ENCODE peak calls at places on chromosomes 6 and 20, in eight cellular contexts. Y is body of pancreas, B is tibial nerve, T is endothelial cell of umbilical vein, W is thyroid gland, C is esophagus muscularis mucosa, G is spleen, X is transverse colon. Z is an unnamed sample.

GRCh38 chr6:169131356-169131755 is 122.3 kb downstream of the THBS2 start:
- DNase-seq in X (no peak), G (no peak), T (no peak), C (no peak), W (peak; percentile 24), B (no peak), Y (no peak), Z (no peak)

GRCh38 chr6:103893082-103893481 is 966.6 kb downstream of the HACE1 start:
- DNase-seq in T (peak; percentile 50), C (no peak), Y (peak; percentile 14), G (no peak), W (no peak), B (no peak), X (no peak), Z (no peak)

GRCh38 chr20:420169-420620 is 12.1 kb downstream of the RBCK1 start:
- DNase-seq in G (no peak), Y (no peak), X (peak; percentile 57), B (no peak), W (no peak), C (no peak), T (no peak), Z (no peak)

GRCh38 chr20:44615876-44616603 is 33.7 kb downstream of the PKIG start:
- DNase-seq in B (no peak), W (peak; percentile 8), X (no peak), C (no peak), G (peak; percentile 54), T (no peak), Y (no peak), Z (no peak)

GRCh38 chr6:10441004-10441654 is 26.3 kb upstream of the TFAP2A start:
- DNase-seq in X (no peak), Y (no peak), W (no peak), C (no peak), B (no peak), T (no peak), G (no peak), Z (no peak)

GRCh38 chr6:30006170-30007131 is 54.6 kb upstream of the POLR1H start:
- DNase-seq in C (peak; percentile 91), X (peak; percentile 20), Y (peak; percentile 45), B (peak; percentile 23), G (peak; percentile 78), W (peak; percentile 53), T (no peak), Z (peak; percentile 85)

GRCh38 chr6:3162067-3162497 is 4.7 kb upstream of the TUBB2A start:
- DNase-seq in W (no peak), X (no peak), C (no peak), T (no peak), Y (peak; percentile 24), B (no peak), G (no peak), Z (no peak)

GRCh38 chr6:45880139-45880538 is 135.5 kb downstream of the CLIC5 start:
- DNase-seq in Y (peak; percentile 19), X (no peak), W (no peak), B (no peak), C (peak; percentile 89), T (no peak), G (no peak), Z (no peak)

GRCh38 chr6:12051861-12052368 is 39.8 kb downstream of the HIVEP1 start:
- DNase-seq in C (no peak), G (no peak), T (no peak), W (no peak), X (peak; percentile 40), B (no peak), Y (no peak), Z (no peak)

GRCh38 chr20:62707281-62707941 is 1.2 kb upstream of the NTSR1 start:
- DNase-seq in X (no peak), B (no peak), C (no peak), G (no peak), Y (no peak), T (no peak), W (no peak), Z (no peak)

GRCh38 chr6:159416891-159417540 is 247.8 kb downstream of the FNDC1 start:
- DNase-seq in C (no peak), W (no peak), B (no peak), G (no peak), X (no peak), Y (no peak), T (no peak), Z (no peak)
- H3K27me3 ChIP-seq in C (no peaks in the 10 kb centered on the region), W (no peaks in the 10 kb centered on the region), B (no peaks in the 10 kb centered on the region), G (no peaks in the 10 kb centered on the region), X (no peaks in the 10 kb centered on the region), Y (no peaks in the 10 kb centered on the region), T (no peaks in the 10 kb centered on the region), Z (peaks cover 2% of the 10 kb centered on the region)

DNA sequence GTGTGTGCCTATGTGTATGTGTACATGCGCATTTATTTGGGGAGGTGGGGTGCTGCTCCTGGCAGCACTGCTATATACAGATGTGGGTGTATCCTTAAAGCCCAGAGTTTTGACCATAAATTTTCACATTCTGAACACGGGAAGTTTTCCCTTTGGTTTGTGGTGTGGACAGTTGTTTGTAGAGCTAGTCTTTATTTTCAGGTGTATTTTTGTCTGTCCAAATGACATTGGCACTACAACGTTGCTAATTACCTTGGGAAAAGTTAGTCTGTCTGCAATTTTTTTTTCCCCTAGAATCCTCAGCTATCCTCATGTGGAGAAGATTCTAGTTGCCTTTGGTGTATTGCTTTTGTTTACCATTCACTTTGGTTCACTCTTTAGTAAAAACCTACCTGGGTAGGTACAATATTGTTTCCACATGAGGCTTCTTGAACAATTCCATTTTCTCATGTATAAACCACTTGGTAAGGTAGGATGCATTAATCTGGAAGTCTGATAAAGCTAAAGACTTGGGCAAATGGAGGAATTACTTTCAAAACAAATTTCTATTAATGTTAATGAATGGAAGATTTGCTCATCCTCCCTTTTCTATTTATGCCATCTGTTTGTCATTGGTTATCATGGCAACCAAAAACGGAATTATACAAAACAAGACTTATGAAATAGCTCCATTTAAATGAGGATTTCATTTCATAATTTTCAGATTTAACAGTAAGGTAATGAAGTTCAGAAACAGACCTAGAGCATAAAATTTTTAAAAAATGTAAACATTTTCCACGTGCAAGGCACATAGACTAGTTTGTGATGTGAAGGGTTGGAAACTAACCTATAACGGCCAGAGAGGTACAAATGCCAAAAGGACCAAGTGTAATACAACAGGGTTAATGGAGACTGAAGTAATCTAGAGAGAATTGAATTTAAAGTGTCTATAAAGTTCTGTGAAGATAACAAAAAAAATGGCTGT is 3.9 kb downstream of the CCN2 start:
- DNase-seq in X (no peak), Y (no peak), G (no peak), T (peak; percentile 93), B (no peak), C (no peak), W (no peak), Z (no peak)
- TF ChIP-seq POLR2A in X (peak; percentile 14), Y (peak; percentile 50), G (peak; percentile 5), T (peak; percentile 50), B (no peak), C (peak; percentile 20), W (no peak), Z (no peak)

GRCh38 chr20:56383334-56383733 is 8.7 kb downstream of the AURKA start:
- DNase-seq in G (no peak), C (peak; percentile 72), Y (no peak), X (no peak), W (no peak), T (no peak), B (no peak), Z (no peak)

GRCh38 chr20:56381501-56381900 is 10.5 kb downstream of the AURKA start:
- DNase-seq in X (no peak), Y (no peak), W (no peak), C (no peak), B (no peak), T (no peak), G (no peak), Z (no peak)

GRCh38 chr20:56386219-56386618 is 5.8 kb downstream of the AURKA start:
- DNase-seq in Y (peak; percentile 29), B (no peak), X (no peak), C (peak; percentile 75), G (no peak), T (no peak), W (no peak), Z (no peak)

GRCh38 chr20:56382696-56383095 is 9.3 kb downstream of the AURKA start:
- DNase-seq in B (no peak), G (no peak), Y (no peak), X (no peak), T (no peak), W (peak; percentile 7), C (peak; percentile 81), Z (no peak)

GRCh38 chr20:56385130-56385529 is 6.9 kb downstream of the AURKA start:
- DNase-seq in C (no peak), B (no peak), X (no peak), Y (no peak), G (no peak), W (no peak), T (no peak), Z (no peak)
- H3K27me3 ChIP-seq in C (no peaks in the 10 kb centered on the region), B (no peaks in the 10 kb centered on the region), X (no peaks in the 10 kb centered on the region), Y (no peaks in the 10 kb centered on the region), G (no peaks in the 10 kb centered on the region), W (no peaks in the 10 kb centered on the region), T (no peaks in the 10 kb centered on the region), Z (no peaks in the 10 kb centered on the region)

GRCh38 chr20:53406580-53406979 is 187.1 kb downstream of the ZNF217 start:
- DNase-seq in Y (no peak), C (no peak), T (no peak), W (no peak), G (no peak), X (no peak), B (no peak), Z (no peak)

GRCh38 chr20:53409177-53409576 is 184.5 kb downstream of the ZNF217 start:
- DNase-seq in G (no peak), B (no peak), Y (no peak), W (no peak), X (no peak), T (no peak), C (no peak), Z (no peak)

GRCh38 chr20:53405070-53405603 is 188.5 kb downstream of the ZNF217 start:
- DNase-seq in W (no peak), T (no peak), C (no peak), B (no peak), Y (no peak), G (no peak), X (no peak), Z (no peak)

GRCh38 chr20:53411129-53411528 is 182.5 kb downstream of the ZNF217 start:
- DNase-seq in W (no peak), B (no peak), C (no peak), T (no peak), X (no peak), Y (no peak), G (no peak), Z (no peak)

DNA sequence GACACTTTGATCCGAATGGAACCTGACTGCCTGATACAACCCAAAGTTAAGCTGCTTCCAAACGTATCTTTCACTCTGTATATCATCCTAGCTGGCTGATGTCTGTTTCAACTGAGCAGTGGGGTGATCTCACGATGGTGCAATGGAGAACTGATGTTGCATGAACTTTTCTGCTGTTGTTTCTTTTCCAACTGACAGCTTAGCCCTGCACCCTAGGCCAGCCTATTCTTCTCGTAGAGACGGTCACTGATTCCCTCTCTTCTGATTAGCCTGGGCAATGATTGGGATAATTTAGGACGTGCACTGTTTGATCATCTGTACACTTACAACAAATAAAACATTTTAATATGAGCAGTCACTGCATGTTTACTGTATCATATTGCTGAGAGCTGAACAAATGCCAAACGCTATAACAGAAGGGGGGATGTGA is 184.9 kb downstream of the ZNF217 start:
- DNase-seq in C (no peak), G (no peak), T (no peak), X (no peak), B (no peak), W (no peak), Y (no peak), Z (no peak)
- TF ChIP-seq POLR2A in C (no peak), G (no peak), T (no peak), X (no peak), B (no peak), W (no peak), Y (no peak), Z (no peak)

Z was measured in suprapubic skin.